ENCODE peak calls at places on chromosomes 12 and 14, in six cellular contexts. K is fibroblast of lung, Z is transverse colon, I is fibroblast of mammary gland, E is A549, A is dorsolateral prefrontal cortex. N is an unnamed sample.

GRCh38 chr14:42163136-42163535 is 556.5 kb downstream of the LRFN5 start:
- DNase-seq in K (no peak), Z (no peak), I (no peak), E (no peak), A (no peak), N (no peak)

GRCh38 chr12:115872919-115873357 is 404.6 kb downstream of the MED13L start:
- DNase-seq in K (no peak), Z (peak), I (no peak), E (no peak), A (no peak), N (peak)

GRCh38 chr12:109053382-109054123 is 1.2 kb downstream of the USP30 start:
- DNase-seq in K (peak), Z (no peak), I (peak), E (no peak), A (no peak), N (peak)

GRCh38 chr14:99322731-99323599 is 51.0 kb upstream of the BCL11B start:
- DNase-seq in K (no peak), Z (no peak), I (peak), E (no peak), A (no peak), N (no peak)

GRCh38 chr14:70073924-70074566 is 114.7 kb downstream of the SLC8A3 start:
- DNase-seq in K (peak), Z (peak), I (peak), E (peak), A (no peak), N (peak)

GRCh38 chr12:63882844-63883243 is 38.3 kb downstream of the SRGAP1 start:
- DNase-seq in K (peak), Z (no peak), I (peak), E (no peak), A (no peak), N (no peak)

GRCh38 chr14:24377126-24377525 is 9.1 kb downstream of the NFATC4 start:
- DNase-seq in K (no peak), Z (no peak), I (no peak), E (no peak), A (no peak), N (no peak)

GRCh38 chr14:21068521-21069387 is 1.4 kb upstream of the ARHGEF40 start:
- DNase-seq in K (peak), Z (peak), I (peak), E (peak), A (no peak), N (peak)

GRCh38 chr12:131194166-131194565 is 240.5 kb downstream of the ADGRD1 start:
- DNase-seq in K (no peak), Z (no peak), I (no peak), E (peak), A (no peak), N (no peak)

GRCh38 chr12:118033902-118034301 is 17.4 kb downstream of the RFC5 start:
- DNase-seq in K (peak), Z (no peak), I (peak), E (no peak), A (no peak), N (no peak)

GRCh38 chr14:69855180-69855817 is 23.9 kb upstream of the SMOC1 start:
- DNase-seq in K (no peak), Z (no peak), I (no peak), E (no peak), A (no peak), N (no peak)

GRCh38 chr12:113184900-113185179 is 438 bp downstream of the DDX54 start:
- DNase-seq in K (peak), Z (peak), I (peak), E (peak), A (peak), N (peak)

GRCh38 chr14:56160058-56160457 is 41.8 kb downstream of the PELI2 start:
- DNase-seq in K (no peak), Z (no peak), I (no peak), E (no peak), A (no peak), N (no peak)

GRCh38 chr14:102516531-102517411 is 7.2 kb upstream of the ANKRD9 start:
- DNase-seq in K (no peak), Z (peak), I (no peak), E (peak), A (no peak), N (peak)

GRCh38 chr12:133010657-133011297 is 24.6 kb downstream of the ZNF26 start:
- DNase-seq in K (peak), Z (no peak), I (no peak), E (no peak), A (no peak), N (no peak)

GRCh38 chr12:40149673-40150260 is 43.9 kb upstream of the SLC2A13 start:
- DNase-seq in K (no peak), Z (no peak), I (peak), E (no peak), A (no peak), N (peak)

GRCh38 chr12:95368931-95369330 is 105.0 kb upstream of the METAP2 start:
- DNase-seq in K (no peak), Z (no peak), I (no peak), E (no peak), A (no peak), N (no peak)

GRCh38 chr14:91323031-91323430 is 78.5 kb upstream of the GPR68 start:
- DNase-seq in K (no peak), Z (no peak), I (no peak), E (no peak), A (no peak), N (no peak)

GRCh38 chr12:52984136-52984535 is 22.1 kb upstream of the EIF4B start:
- DNase-seq in K (no peak), Z (no peak), I (no peak), E (no peak), A (no peak), N (peak)

GRCh38 chr12:20627001-20627588 is 68.0 kb upstream of the SLCO1C1 start:
- DNase-seq in K (no peak), Z (peak), I (no peak), E (no peak), A (no peak), N (no peak)

GRCh38 chr12:124020398-124021024 is 47.5 kb downstream of the ZNF664 start:
- DNase-seq in K (peak), Z (no peak), I (peak), E (no peak), A (no peak), N (no peak)

GRCh38 chr14:76337619-76338545 is 38.1 kb upstream of the ESRRB start:
- DNase-seq in K (no peak), Z (no peak), I (peak), E (no peak), A (no peak), N (no peak)

GRCh38 chr12:110585231-110585799 is 2.2 kb upstream of the PPTC7 start:
- DNase-seq in K (peak), Z (no peak), I (peak), E (no peak), A (no peak), N (no peak)

GRCh38 chr14:62209287-62209899 is 447.2 kb downstream of the SNAPC1 start:
- DNase-seq in K (peak), Z (no peak), I (peak), E (no peak), A (no peak), N (no peak)
- H3K4me3 ChIP-seq in K (no peak), Z (no peak), I (no peak), E (no peak), A (no peak), N (no peak)

DNA sequence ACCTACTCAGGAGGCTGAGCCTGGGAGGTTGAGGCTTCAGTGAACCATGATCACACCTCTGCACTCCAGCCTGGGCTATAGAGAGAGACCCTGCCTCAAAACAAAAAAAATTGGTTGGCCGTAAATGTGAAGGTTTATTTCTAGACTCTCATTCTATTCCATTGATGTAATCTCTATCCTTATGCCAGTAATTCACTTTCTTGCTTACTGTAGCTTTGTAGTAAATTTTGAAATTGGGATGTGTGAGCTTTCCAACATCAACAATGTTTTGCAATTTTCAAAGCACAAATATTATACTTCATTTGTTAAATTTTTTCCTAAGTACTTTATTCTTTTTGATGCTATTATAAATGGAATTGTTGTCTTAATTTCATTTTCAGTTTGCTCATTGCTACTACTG is 24.6 kb downstream of the LIN52 start:
- DNase-seq in K (peak), Z (no peak), I (no peak), E (no peak), A (no peak), N (no peak)
- H3K4me3 ChIP-seq in K (no peak), Z (no peak), I (no peak), E (no peak), A (no peak), N (no peak)

DNA sequence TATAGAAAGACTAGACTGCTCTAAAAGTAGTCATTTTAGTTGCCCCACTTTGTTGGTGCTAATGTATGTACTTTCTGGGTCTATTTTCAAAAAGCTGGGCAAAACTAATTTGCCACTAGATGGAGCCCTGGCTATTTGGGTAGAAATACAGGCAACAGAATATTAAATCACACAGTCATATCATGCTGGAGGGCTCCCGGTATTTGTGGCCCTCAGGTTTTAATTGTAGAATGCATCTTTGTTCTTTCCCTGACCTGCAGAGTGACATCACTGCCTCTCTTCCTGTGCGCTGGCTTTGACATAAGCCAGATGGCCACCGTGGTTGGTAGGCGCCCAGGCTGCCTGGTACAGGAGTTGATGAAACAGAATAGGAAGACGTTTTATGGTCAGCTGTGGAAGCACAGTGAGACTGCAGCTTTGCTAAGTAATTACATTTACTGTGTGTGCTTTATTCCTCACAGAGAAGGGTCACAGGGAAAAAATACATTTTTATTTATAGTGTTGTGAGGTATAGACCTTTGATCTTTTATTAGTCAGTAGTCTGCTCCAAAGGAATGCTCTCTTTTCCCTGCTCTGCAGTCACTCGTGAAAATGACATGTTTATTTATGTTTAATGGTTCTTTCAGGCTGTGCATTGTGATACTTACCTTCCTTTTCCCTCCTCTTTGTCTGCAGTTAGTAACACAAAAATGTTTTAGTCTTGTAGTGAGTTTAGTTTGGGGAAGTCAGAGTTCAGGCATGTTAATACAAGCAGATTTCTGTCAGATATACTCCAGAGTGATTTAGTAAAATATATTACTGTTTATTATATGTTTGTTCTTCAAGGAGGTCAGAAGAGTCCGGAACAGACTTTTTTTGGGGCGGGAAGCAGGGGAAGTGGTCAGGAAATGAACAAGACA is 28.4 kb downstream of the MSRB3 start:
- DNase-seq in K (peak), Z (peak), I (peak), E (peak), A (no peak), N (peak)
- H3K4me3 ChIP-seq in K (no peak), Z (no peak), I (no peak), E (no peak), A (no peak), N (no peak)

DNA sequence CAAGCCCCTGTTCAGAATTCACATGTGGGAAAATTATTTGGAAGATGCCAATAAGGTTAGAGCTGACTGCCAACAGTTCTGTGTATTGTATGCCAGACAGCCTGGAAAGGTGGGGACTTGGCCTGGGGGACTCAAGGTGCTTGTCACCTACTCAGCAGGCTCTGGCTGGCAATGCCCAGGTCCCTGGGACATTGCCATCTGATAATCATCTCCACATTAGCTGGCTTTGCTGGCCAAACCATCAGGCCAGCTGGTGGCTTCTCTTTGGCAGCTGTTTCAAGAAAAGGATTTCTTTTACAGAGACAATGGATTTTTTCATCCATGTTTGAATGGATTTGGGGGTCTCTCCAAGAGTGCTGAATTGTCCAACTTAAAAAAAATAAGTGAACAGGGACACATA is 165.2 kb downstream of the BRMS1L start:
- DNase-seq in K (no peak), Z (no peak), I (no peak), E (no peak), A (no peak), N (no peak)
- H3K4me3 ChIP-seq in K (no peak), Z (no peak), I (no peak), E (no peak), A (no peak), N (no peak)

GRCh38 chr14:101476931-101477553 is 84.3 kb upstream of the DIO3 start:
- DNase-seq in K (no peak), Z (peak), I (no peak), E (peak), A (no peak), N (peak)
- H3K4me3 ChIP-seq in K (no peak), Z (no peak), I (no peak), E (peak), A (no peak), N (no peak)

GRCh38 chr12:51855586-51856428 is 7.3 kb upstream of the FIGNL2 start:
- DNase-seq in K (no peak), Z (no peak), I (peak), E (peak), A (no peak), N (no peak)
- H3K4me3 ChIP-seq in K (peak), Z (no peak), I (peak), E (no peak), A (peak), N (no peak)

GRCh38 chr12:6323995-6324711 is 13.7 kb downstream of the PLEKHG6 start:
- DNase-seq in K (no peak), Z (no peak), I (no peak), E (no peak), A (no peak), N (no peak)
- H3K4me3 ChIP-seq in K (no peak), Z (no peak), I (no peak), E (peak), A (peak), N (no peak)

GRCh38 chr12:26205298-26205697 is 9.9 kb downstream of the SSPN start:
- DNase-seq in K (no peak), Z (no peak), I (no peak), E (no peak), A (no peak), N (peak)
- H3K4me3 ChIP-seq in K (no peak), Z (no peak), I (no peak), E (no peak), A (peak), N (no peak)

N was measured in small intestine.